ENCODE peak calls at places on chromosomes 4 and X, in five cellular contexts. Y is neuronal stem cell; J is fibroblast of lung; B is naive thymus-derived CD4-positive, alpha-beta T cell; Q is AG04449. G is an unnamed sample.

GRCh38 chr4:83238849-83239248 is 45.7 kb downstream of the COQ2 start:
- DNase-seq in J (peak; percentile 16), Y (no peak), Q (no peak), B (no peak), G (no peak)

GRCh38 chr4:32994956-32995849 is 2275.0 kb downstream of the PCDH7 start:
- DNase-seq in J (no peak), Q (no peak), Y (no peak), B (no peak), G (no peak)

GRCh38 chr4:83386931-83387897 is 52.6 kb upstream of the HPSE start:
- DNase-seq in Q (no peak), B (no peak), Y (no peak), J (no peak), G (no peak)

GRCh38 chrX:45769919-45770582 is 569.4 kb upstream of the DIPK2B start:
- DNase-seq in J (peak; percentile 96), Y (no peak), Q (no peak), B (no peak), G (peak; percentile 94)

GRCh38 chr4:72555377-72555831 is 13.6 kb downstream of the ADAMTS3 start:
- DNase-seq in B (no peak), Y (no peak), Q (no peak), J (no peak), G (no peak)

GRCh38 chrX:28659269-28659668 is 72.0 kb downstream of the IL1RAPL1 start:
- DNase-seq in Y (no peak), Q (no peak), J (no peak), B (no peak), G (no peak)

GRCh38 chr4:186726440-186727148 is 2.9 kb upstream of the FAT1 start:
- DNase-seq in Y (peak; percentile 86), B (no peak), Q (no peak), J (peak; percentile 79), G (no peak)

GRCh38 chrX:105483011-105483410 is 262.5 kb upstream of the TEX13A start:
- DNase-seq in B (no peak), Y (no peak), J (peak; percentile 60), Q (no peak), G (no peak)

GRCh38 chr4:168555437-168555836 is 58.6 kb downstream of the PALLD start:
- DNase-seq in Q (no peak), J (no peak), B (no peak), Y (no peak), G (no peak)

GRCh38 chr4:133151301-133151680 is 2.2 kb downstream of the PCDH10 start:
- DNase-seq in Q (no peak), B (no peak), Y (no peak), J (peak; percentile 15), G (no peak)
- H3K4me3 ChIP-seq in Q (peak overlapping the region; percentile 38), B (no peak overlapping the region), Y (peak overlapping the region; percentile 76), J (peak overlapping the region; percentile 65), G (peak overlapping the region; percentile 42)

DNA sequence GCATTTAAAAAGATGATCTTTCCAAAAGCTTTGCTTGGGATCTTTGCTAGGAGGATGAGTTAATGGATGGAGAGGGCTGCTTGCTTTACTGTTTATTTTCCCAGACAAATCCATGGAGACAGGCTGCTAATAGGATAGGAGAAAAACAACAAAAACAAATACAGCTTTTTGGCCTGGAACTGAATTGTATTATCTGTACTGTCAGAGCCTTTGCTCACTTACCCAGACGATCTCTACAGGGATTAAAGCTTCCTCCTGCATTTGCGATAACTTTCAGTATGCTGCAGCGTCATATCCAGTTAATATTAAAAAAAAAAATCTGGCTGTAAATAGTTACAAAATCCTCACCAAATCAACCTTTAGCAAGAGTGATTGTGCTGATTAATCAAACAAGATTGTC is 190.8 kb upstream of the NUDT6 start:
- DNase-seq in Q (no peak), B (no peak), Y (no peak), J (no peak), G (no peak)
- H3K4me3 ChIP-seq in Q (no peak overlapping the region), B (no peak overlapping the region), Y (no peak overlapping the region), J (no peak overlapping the region), G (no peak overlapping the region)

GRCh38 chr4:158809611-158810486 is 41.0 kb downstream of the FNIP2 start:
- DNase-seq in J (peak; percentile 58), Y (no peak), B (peak; percentile 28), Q (peak; percentile 98), G (no peak)
- H3K4me3 ChIP-seq in J (no peak overlapping the region), Y (no peak overlapping the region), B (no peak overlapping the region), Q (no peak overlapping the region), G (peak overlapping the region; percentile 9)

GRCh38 chrX:96919672-96920071 is 36.0 kb downstream of the RPA4 start:
- DNase-seq in J (no peak), Y (no peak), B (no peak), Q (no peak), G (no peak)
- H3K4me3 ChIP-seq in J (no peak overlapping the region), Y (no peak overlapping the region), B (no peak overlapping the region), Q (no peak overlapping the region), G (no peak overlapping the region)

GRCh38 chrX:48576108-48576507 is 1.8 kb downstream of the RBM3 start:
- DNase-seq in Q (no peak), B (no peak), Y (no peak), J (no peak), G (no peak)
- H3K4me3 ChIP-seq in Q (peak overlapping the region; percentile 63), B (no peak overlapping the region), Y (no peak overlapping the region), J (peak overlapping the region; percentile 97), G (peak overlapping the region; percentile 50)

DNA sequence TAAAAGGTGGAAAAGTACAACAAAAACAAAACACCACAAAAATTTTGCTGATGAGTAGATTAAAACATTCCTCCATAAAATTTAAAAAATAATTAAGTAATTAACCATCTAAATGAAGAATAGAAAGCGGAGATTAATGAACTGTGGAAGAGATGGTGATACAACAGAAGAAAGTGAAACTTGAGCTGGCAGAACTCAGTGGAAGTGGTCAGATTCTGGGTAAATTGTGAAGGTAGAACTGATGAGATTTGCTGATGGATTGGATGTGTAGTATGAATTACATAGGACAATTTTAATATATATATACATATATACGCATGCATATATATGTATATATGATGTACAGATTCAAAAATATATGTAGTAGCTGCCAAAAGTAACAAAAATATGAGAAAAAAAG is 73.9 kb downstream of the AMOT start:
- DNase-seq in J (no peak), Q (no peak), Y (no peak), B (no peak), G (no peak)
- H3K4me3 ChIP-seq in J (no peak overlapping the region), Q (no peak overlapping the region), Y (no peak overlapping the region), B (no peak overlapping the region), G (no peak overlapping the region)

DNA sequence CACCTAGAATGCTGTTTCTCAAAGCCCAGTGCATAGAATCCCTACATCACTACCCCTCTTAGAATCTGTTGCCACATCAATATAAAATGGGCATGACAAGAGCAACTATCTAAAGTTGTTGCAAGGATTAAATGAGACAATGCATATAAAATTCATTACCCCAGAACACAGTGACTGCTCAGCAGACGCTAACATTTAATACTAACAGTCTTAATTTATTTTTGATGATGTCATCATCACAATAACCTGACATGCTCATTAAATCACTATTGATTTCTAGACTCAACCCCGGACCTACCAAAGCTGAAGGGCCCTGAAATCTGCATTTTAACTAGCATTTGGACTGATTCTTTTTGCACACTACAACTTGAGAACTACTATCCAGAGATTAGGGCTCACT is 3.9 kb downstream of the ARSJ start:
- DNase-seq in Y (no peak), J (no peak), B (no peak), Q (no peak), G (no peak)
- H3K4me3 ChIP-seq in Y (no peak overlapping the region), J (peak overlapping the region; percentile 87), B (no peak overlapping the region), Q (peak overlapping the region; percentile 83), G (peak overlapping the region; percentile 72)

GRCh38 chr4:173365359-173365996 is 5.3 kb upstream of the SAP30 start:
- DNase-seq in Q (no peak), J (no peak), Y (no peak), B (no peak), G (no peak)

GRCh38 chr4:173370477-173371291 is at the start of gene SAP30:
- DNase-seq in B (peak; percentile 88), Q (peak; percentile 91), J (peak; percentile 99), Y (peak; percentile 98), G (peak; percentile 98)

GRCh38 chr4:173370130-173370476 is 651 bp upstream of the SAP30 start:
- DNase-seq in Y (no peak), Q (no peak), B (no peak), J (no peak), G (no peak)

GRCh38 chr4:173367285-173367684 is 3.5 kb upstream of the SAP30 start:
- DNase-seq in Q (no peak), Y (no peak), B (no peak), J (peak; percentile 9), G (no peak)

DNA sequence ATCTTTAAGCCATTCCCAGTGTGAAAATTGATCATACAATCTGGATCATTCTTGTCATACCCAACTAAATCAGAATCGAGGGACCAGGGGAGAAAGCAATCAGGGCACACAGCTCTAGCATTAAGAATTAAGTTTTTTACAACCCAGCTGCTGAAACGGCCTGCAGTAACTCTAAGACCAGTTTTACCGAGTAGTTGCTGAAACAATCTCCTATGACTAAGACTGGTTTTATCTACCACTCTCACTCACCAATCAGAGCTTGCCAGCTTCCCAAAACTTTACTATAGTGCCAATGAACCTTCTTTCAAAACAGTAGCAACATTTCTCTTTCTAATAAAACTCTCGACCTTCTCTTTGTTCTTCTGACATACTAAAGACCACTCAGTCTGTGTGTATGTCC is 2.8 kb upstream of the SAP30 start:
- DNase-seq in Q (no peak), J (peak; percentile 36), B (no peak), Y (no peak), G (no peak)
- H3K4me3 ChIP-seq in Q (no peak overlapping the region), J (peak overlapping the region; percentile 42), B (no peak overlapping the region), Y (no peak overlapping the region), G (no peak overlapping the region)

G was measured in vagina.